ENCODE peak calls at places on chromosomes 11 and 22, in five cellular contexts. E is body of pancreas, T is K562, J is heart left ventricle, H is GM12878. X is an unnamed sample.

GRCh38 chr22:32005453-32005852 is 37.6 kb upstream of the SLC5A1 start:
- ATAC-seq in E (no peak), H (no peak), J (no peak), T (no peak), X (no peak)

GRCh38 chr11:68549789-68550484 is 89.4 kb downstream of the PPP6R3 start:
- ATAC-seq in H (no peak), T (no peak), J (no peak), E (no peak), X (no peak)

GRCh38 chr11:34948721-34949120 is 32.3 kb downstream of the PDHX start:
- ATAC-seq in E (no peak), H (no peak), T (no peak), J (no peak), X (no peak)

GRCh38 chr22:37018815-37019308 is 385 bp downstream of the TST start:
- ATAC-seq in H (peak; percentile 41), T (peak; percentile 26), E (peak; percentile 24), J (peak; percentile 46), X (peak; percentile 69)

GRCh38 chr11:47468598-47469214 is 19.8 kb upstream of the RAPSN start:
- ATAC-seq in T (peak; percentile 24), E (no peak), H (no peak), J (no peak), X (peak; percentile 52)

GRCh38 chr11:112831041-112831440 is 130.2 kb upstream of the NCAM1 start:
- ATAC-seq in E (no peak), J (no peak), T (no peak), H (no peak), X (no peak)

GRCh38 chr11:13260196-13260962 is 17.2 kb upstream of the BMAL1 start:
- ATAC-seq in E (no peak), T (no peak), H (no peak), J (no peak), X (no peak)

GRCh38 chr11:27416568-27417176 is 53.7 kb upstream of the CCDC34 start:
- ATAC-seq in J (no peak), T (no peak), E (peak; percentile 39), H (no peak), X (no peak)

GRCh38 chr11:116932182-116932581 is 94.8 kb upstream of the APOA1 start:
- ATAC-seq in H (no peak), T (no peak), E (no peak), J (no peak), X (no peak)

GRCh38 chr11:67437082-67437821 is at the start of gene PTPRCAP:
- ATAC-seq in J (no peak), E (no peak), T (peak; percentile 46), H (peak; percentile 46), X (no peak)

GRCh38 chr11:77036398-77036797 is 2.2 kb downstream of the B3GNT6 start:
- ATAC-seq in E (no peak), J (no peak), H (no peak), T (no peak), X (no peak)

DNA sequence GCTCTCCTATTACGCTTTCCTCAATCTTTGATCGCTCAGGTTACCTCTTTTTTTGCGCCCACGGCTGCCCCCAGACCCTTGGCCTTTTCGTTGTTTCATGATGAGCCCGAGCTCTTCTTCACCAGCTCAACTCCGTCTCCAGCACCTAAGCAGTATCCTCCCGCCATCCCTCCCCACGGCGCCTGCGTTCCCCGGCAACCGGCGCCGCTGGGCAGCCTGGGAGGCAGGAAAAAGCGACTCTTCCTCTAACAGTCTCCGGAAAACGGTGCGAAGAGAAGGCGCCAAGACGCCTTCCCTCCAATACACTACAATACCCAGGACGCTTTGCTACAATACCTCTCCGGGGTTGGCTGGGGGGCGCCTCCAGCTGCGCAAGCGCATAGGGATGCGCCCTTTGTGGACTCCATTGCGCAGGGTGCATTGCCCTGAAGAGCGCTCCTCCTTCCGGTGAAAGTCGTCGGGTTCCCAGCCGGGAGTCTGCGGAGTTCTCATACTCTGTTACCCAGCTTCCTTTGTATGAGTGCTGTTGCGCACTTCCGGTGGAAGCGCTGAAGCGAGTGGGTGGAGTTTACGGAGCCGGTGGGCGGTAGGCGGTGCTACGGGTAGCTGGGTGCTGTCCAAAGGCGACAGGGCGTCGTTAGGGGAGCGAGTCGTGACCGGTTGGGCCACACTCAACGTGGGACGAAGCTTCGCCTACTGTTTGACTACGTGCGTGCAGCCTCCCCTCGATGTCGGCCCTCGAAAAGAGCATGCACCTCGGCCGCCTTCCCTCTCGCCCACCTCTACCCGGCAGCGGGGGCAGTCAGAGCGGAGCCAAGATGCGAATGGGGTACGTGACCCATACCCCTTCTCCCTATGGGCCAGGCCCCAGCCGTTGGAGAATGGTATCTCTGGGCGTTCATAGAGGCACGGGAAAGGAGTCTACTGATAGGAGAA is at the start of the genes C2CD3 and PPME1:
- ATAC-seq in J (peak; percentile 98), T (peak; percentile 93), H (peak; percentile 96), E (peak; percentile 97), X (peak; percentile 99)
- TF ChIP-seq POLR2A in J (peak; percentile 79), T (peak; percentile 93), H (peak; percentile 99), E (peak; percentile 88), X (peak; percentile 55)

GRCh38 chr22:46349681-46350080 is 14.2 kb downstream of the TRMU start:
- ATAC-seq in E (peak; percentile 20), H (no peak), T (no peak), J (no peak), X (no peak)
- H3K4me3 ChIP-seq in E (no peak overlapping the region), H (no peak overlapping the region), T (no peak overlapping the region), J (no peak overlapping the region), X (no peak overlapping the region)

GRCh38 chr11:121523581-121524232 is 70.9 kb upstream of the SORL1-AS1 start:
- ATAC-seq in J (no peak), T (no peak), E (no peak), H (no peak), X (no peak)

GRCh38 chr11:121522043-121522941 is 69.5 kb upstream of the SORL1-AS1 start:
- ATAC-seq in J (no peak), H (no peak), T (no peak), E (no peak), X (no peak)

GRCh38 chr11:121524233-121524631 is 71.5 kb upstream of the SORL1-AS1 start:
- ATAC-seq in T (no peak), H (no peak), E (no peak), J (no peak), X (no peak)

GRCh38 chr11:121521145-121522042 is 68.6 kb upstream of the SORL1-AS1 start:
- ATAC-seq in E (no peak), T (no peak), H (peak; percentile 73), J (no peak), X (no peak)

GRCh38 chr11:121525376-121525775 is 72.6 kb upstream of the SORL1-AS1 start:
- ATAC-seq in T (no peak), J (no peak), H (no peak), E (no peak), X (no peak)
- TF ChIP-seq POLR2A in T (no peak), J (no peak), H (no peak), E (no peak), X (no peak)

DNA sequence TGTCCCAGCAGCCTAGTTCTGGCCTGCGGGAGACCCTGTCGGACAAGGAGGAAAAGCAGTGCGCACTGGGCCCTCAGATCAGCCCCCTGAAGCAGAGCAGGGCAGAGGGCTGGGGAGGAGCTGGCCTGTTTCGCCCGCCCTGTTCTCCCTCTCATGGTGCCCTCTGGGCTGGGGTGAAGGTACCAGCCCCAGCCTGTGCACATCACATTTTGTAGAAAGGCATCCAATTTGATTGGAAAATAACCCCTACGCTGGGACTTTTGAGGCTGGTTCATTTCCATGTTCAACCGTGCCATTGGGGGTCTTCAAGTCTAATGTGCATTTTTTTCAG is 836 bp upstream of the NAP1L4 start:
- ATAC-seq in J (no peak), T (no peak), E (no peak), H (peak; percentile 35), X (no peak)
- H3K4me3 ChIP-seq in J (peak overlapping the region; percentile 95), T (peak overlapping the region; percentile 52), E (no peak overlapping the region), H (peak overlapping the region; percentile 67), X (peak overlapping the region; percentile 81)

DNA sequence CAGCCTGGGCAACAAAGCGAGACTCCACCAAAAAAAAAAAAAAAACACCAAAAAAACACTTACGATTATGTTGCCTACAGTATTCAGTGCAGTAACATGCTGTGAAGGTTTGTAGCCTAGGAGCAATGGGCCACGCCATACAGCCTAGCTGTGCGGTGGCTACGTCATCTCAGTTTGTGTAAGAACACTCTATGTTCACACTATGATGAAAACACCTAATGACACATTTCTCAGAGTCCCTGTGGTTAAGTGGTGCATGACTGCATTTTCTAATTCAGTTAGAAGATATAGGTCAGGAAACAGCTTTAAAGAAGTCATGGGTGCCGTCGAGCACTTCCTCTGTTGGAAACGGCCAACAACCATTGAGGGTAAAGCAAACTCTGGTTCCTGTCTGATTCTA is 75.7 kb upstream of the ANO1 start:
- ATAC-seq in E (no peak), H (peak; percentile 44), T (no peak), J (no peak), X (no peak)
- TF ChIP-seq POLR2A in E (no peak), H (no peak), T (no peak), J (no peak), X (no peak)

GRCh38 chr22:46147061-46147460 is 3.3 kb upstream of the PPARA start:
- ATAC-seq in T (no peak), E (no peak), J (no peak), H (no peak), X (no peak)

GRCh38 chr22:46146329-46146728 is 4.0 kb upstream of the PPARA start:
- ATAC-seq in T (no peak), J (no peak), E (no peak), H (no peak), X (no peak)

GRCh38 chr22:46148885-46149492 is 1.3 kb upstream of the PPARA start:
- ATAC-seq in T (no peak), E (no peak), H (no peak), J (no peak), X (no peak)

GRCh38 chr22:46148336-46148735 is 2.0 kb upstream of the PPARA start:
- ATAC-seq in E (no peak), J (no peak), T (no peak), H (no peak), X (no peak)

DNA sequence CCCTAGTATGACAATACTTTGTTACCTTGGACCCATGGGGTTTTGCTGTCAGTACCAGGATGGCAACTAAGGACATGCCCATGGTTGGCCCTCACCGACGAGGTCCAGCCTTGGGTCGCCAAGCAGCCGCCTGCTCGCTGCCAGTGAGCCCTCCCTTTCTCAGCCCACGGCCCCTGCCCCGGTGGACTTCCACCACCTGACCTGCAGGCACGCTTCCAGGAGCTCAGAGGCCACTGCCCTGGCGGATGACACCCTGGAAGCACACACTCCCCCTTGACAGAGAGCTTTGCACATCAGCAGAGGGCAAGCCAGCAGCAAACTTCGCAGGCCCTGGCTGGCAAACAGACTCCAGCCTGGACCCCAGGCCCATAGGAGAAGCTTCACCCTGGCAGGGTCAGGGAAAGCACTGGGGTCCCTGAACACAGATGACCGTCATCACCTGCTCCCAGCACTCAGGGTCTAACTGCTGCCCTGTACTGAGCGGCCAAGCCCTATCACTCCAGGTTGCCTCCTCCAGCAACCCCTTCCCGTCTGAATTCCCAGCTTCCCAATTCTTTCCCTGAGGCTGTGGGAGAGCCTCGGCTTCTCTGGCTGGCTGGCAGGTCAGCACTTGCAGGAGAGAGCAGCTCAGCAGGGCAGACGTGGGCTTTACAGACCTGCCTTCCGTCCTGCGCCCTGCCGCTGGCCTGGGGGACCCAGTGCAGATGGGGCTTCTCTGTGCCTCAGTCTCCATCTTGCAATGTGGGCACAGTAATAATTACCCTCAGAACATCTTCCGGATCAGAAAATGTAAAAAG is 2.7 kb upstream of the PPARA start:
- ATAC-seq in H (no peak), J (no peak), E (no peak), T (no peak), X (no peak)
- H3K4me3 ChIP-seq in H (no peak overlapping the region), J (no peak overlapping the region), E (no peak overlapping the region), T (no peak overlapping the region), X (no peak overlapping the region)

GRCh38 chr11:44065851-44066731 is at the start of gene ACCS:
- ATAC-seq in H (peak; percentile 97), T (peak; percentile 97), E (peak; percentile 94), J (peak; percentile 96), X (peak; percentile 97)
- TF ChIP-seq POLR2A in H (peak; percentile 86), T (peak; percentile 91), E (peak; percentile 85), J (peak; percentile 62), X (peak; percentile 57)